ENCODE peak calls at places on chromosomes 4 and X, in ten cellular contexts. F is hepatocyte, P is heart left ventricle, Z is dorsolateral prefrontal cortex, Y is lung, I is HL-60, U is fibroblast of mammary gland, V is PC-9, O is endothelial cell of umbilical vein, H is AG09309. S is an unnamed sample.

GRCh38 chr4:184269879-184270430 is 52.3 kb upstream of the ENPP6 start:
- DNase-seq in F (no peak), P (no peak), Z (no peak), Y (no peak), I (no peak), U (no peak), V (no peak), O (no peak), H (no peak), S (no peak)

GRCh38 chrX:115413246-115413878 is 123.8 kb downstream of the LUZP4 start:
- DNase-seq in F (no peak), P (no peak), Z (no peak), Y (no peak), I (no peak), U (no peak), V (no peak), O (peak), H (no peak), S (no peak)

GRCh38 chr4:127781303-127782024 is 658 bp upstream of the HSPA4L start:
- DNase-seq in F (peak), P (peak), Z (no peak), Y (no peak), I (no peak), U (peak), V (peak), O (no peak), H (no peak), S (peak)

GRCh38 chr4:176404591-176404990 is 84.8 kb downstream of the SPCS3 start:
- DNase-seq in F (no peak), P (no peak), Z (no peak), Y (no peak), I (no peak), U (peak), V (no peak), O (no peak), H (peak), S (no peak)

GRCh38 chrX:47590984-47591383 is 8.7 kb downstream of the TIMP1 start:
- DNase-seq in F (no peak), P (no peak), Z (no peak), Y (no peak), I (no peak), U (no peak), V (no peak), O (no peak), H (no peak), S (no peak)

GRCh38 chr4:10348241-10348640 is 109.0 kb downstream of the ZNF518B start:
- DNase-seq in F (no peak), P (no peak), Z (no peak), Y (no peak), I (no peak), U (no peak), V (no peak), O (no peak), H (no peak), S (no peak)

GRCh38 chr4:52243367-52243766 is 192.3 kb downstream of the SPATA18 start:
- DNase-seq in F (no peak), P (no peak), Z (no peak), Y (no peak), I (no peak), U (no peak), V (no peak), O (no peak), H (no peak), S (no peak)

GRCh38 chr4:72568959-72569718 is at the start of gene ADAMTS3:
- DNase-seq in F (peak), P (peak), Z (peak), Y (peak), I (peak), U (peak), V (peak), O (peak), H (no peak), S (peak)

GRCh38 chr4:105474110-105474518 is 252 bp upstream of the PPA2 start:
- DNase-seq in F (peak), P (peak), Z (peak), Y (no peak), I (peak), U (peak), V (peak), O (peak), H (no peak), S (peak)

GRCh38 chr4:7094931-7095330 is 27.1 kb upstream of the GRPEL1 start:
- DNase-seq in F (no peak), P (no peak), Z (no peak), Y (no peak), I (no peak), U (no peak), V (no peak), O (no peak), H (no peak), S (peak)

GRCh38 chrX:138127314-138127713 is 561.4 kb downstream of the ZIC3 start:
- DNase-seq in F (no peak), P (no peak), Z (no peak), Y (no peak), I (no peak), U (peak), V (no peak), O (no peak), H (no peak), S (no peak)

GRCh38 chrX:151538190-151539122 is 25.0 kb upstream of the PASD1 start:
- DNase-seq in F (no peak), P (no peak), Z (no peak), Y (no peak), I (no peak), U (peak), V (no peak), O (no peak), H (no peak), S (no peak)

DNA sequence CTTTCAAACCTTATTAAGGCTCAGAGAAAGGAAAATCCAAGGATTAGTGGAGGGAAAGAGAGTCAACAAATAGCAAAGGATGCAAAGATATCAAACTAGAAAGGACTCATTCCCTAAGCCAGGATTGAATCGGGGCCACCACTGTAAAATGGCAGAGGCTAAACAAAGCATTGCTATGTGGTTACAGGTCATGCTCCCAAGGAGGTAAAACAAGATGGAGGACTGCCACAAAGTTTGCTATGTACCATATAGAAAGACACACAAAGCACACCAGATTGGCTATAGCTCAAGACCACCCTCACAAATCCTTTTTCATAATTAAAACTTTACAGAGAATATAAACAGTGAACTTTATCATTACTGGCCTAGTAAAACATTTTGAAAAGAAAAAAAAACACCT is 25.9 kb upstream of the PASD1 start:
- DNase-seq in F (no peak), P (no peak), Z (no peak), Y (no peak), I (no peak), U (no peak), V (no peak), O (no peak), H (no peak), S (no peak)
- H3K4me3 ChIP-seq in F (no peak), P (no peak), Z (no peak), Y (no peak), I (no peak), U (no peak), V (no peak), O (no peak), H (no peak), S (no peak)

GRCh38 chrX:53324085-53324484 is 42.7 kb upstream of the IQSEC2 start:
- DNase-seq in F (no peak), P (no peak), Z (no peak), Y (no peak), I (no peak), U (no peak), V (no peak), O (no peak), H (no peak), S (no peak)

GRCh38 chrX:53321943-53322497 is 40.6 kb upstream of the IQSEC2 start:
- DNase-seq in F (no peak), P (no peak), Z (no peak), Y (no peak), I (no peak), U (no peak), V (no peak), O (no peak), H (no peak), S (no peak)

GRCh38 chrX:53323196-53323595 is 41.8 kb upstream of the IQSEC2 start:
- DNase-seq in F (no peak), P (no peak), Z (no peak), Y (no peak), I (no peak), U (peak), V (no peak), O (no peak), H (no peak), S (no peak)

GRCh38 chrX:53321216-53321942 is 40.0 kb upstream of the IQSEC2 start:
- DNase-seq in F (peak), P (no peak), Z (no peak), Y (no peak), I (no peak), U (no peak), V (no peak), O (no peak), H (no peak), S (no peak)

DNA sequence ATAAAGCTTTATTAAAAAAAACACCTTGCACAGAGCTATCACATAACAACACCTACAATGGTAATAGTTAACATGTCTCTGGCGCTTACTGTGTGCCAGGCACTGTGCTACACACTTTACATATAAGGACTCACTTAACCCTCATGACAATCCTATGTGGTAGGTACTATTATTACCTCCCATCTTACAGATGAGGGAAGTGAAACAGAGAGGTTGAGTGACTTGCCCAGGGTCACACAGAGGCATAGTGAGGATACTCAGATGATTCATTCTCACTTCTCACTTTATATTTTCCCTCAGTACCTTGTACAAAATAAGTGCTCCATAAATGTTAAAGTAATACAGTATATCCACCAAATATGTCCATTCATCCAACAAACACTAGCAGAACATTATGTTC is 43.4 kb upstream of the IQSEC2 start:
- DNase-seq in F (no peak), P (no peak), Z (no peak), Y (no peak), I (no peak), U (no peak), V (no peak), O (no peak), H (no peak), S (no peak)
- TF ChIP-seq CTCF in F (no peak), P (no peak), Z (no peak), Y (no peak), I (no peak), U (no peak), V (no peak), O (no peak), H (no peak), S (no peak)

DNA sequence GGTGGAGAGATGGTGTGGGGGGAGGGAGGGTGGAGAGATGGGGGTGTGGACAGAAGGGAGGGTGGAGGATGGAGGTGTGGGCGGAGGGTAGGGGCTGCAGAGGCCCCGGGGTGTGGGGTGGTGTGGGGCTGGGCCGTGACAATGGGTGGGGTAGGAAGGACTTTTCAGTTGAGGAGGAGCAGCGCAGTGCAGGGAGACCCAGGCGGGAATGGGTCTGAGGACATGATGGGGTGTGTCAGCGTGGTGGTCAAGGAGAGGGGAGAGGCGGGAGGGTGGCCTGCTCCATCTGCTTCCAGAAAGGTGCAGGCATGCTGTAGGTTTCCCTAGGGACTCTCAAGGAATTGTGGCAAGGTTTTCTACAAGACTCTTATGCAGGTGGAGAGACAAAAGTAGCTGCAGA is 48.9 kb downstream of the RGS12 start:
- DNase-seq in F (no peak), P (no peak), Z (no peak), Y (no peak), I (no peak), U (no peak), V (no peak), O (no peak), H (no peak), S (no peak)
- H3K4me3 ChIP-seq in F (no peak), P (no peak), Z (no peak), Y (no peak), I (no peak), U (no peak), V (no peak), O (no peak), H (no peak), S (no peak)

GRCh38 chrX:16113978-16114554 is 9.3 kb upstream of the GRPR start:
- DNase-seq in F (no peak), P (no peak), Z (no peak), Y (no peak), I (peak), U (peak), V (no peak), O (no peak), H (no peak), S (no peak)

GRCh38 chrX:16114640-16115039 is 8.7 kb upstream of the GRPR start:
- DNase-seq in F (no peak), P (no peak), Z (no peak), Y (no peak), I (no peak), U (peak), V (no peak), O (no peak), H (peak), S (no peak)

GRCh38 chrX:16112428-16112827 is 10.9 kb upstream of the GRPR start:
- DNase-seq in F (no peak), P (no peak), Z (no peak), Y (no peak), I (no peak), U (peak), V (no peak), O (no peak), H (no peak), S (no peak)
- TF ChIP-seq CTCF in F (no peak), P (no peak), Z (no peak), Y (no peak), I (no peak), U (peak), V (no peak), O (no peak), H (peak), S (no peak)

GRCh38 chrX:132480581-132481203 is 8.1 kb downstream of the MBNL3 start:
- DNase-seq in F (peak), P (no peak), Z (no peak), Y (peak), I (peak), U (peak), V (peak), O (peak), H (peak), S (peak)
- H3K4me3 ChIP-seq in F (no peak), P (peak), Z (peak), Y (no peak), I (peak), U (no peak), V (no peak), O (no peak), H (peak), S (peak)